ENCODE peak calls at places on chromosomes 3 and 15, in nine cellular contexts. G is HCT116, F is cardiac muscle cell, I is H9, T is thyroid gland, Q is tibial artery, Z is aorta, C is kidney, H is neural progenitor cell. L is an unnamed sample. For H3K4me1, the result is how much of the 10 kb centered on the place peaks cover.

GRCh38 chr15:88749699-88750098 is 53.5 kb upstream of the ACAN start:
- DNase-seq in G (no peak), F (no peak), I (no peak), T (no peak), Q (no peak), Z (no peak), C (no peak), H (no peak), L (no peak)

GRCh38 chr3:125332504-125332903 is 42.6 kb downstream of the ZNF148 start:
- DNase-seq in G (no peak), F (no peak), I (no peak), T (no peak), Q (no peak), Z (no peak), C (no peak), H (no peak), L (no peak)

GRCh38 chr3:132675408-132675807 is 15.3 kb downstream of the UBA5 start:
- DNase-seq in G (no peak), F (no peak), I (no peak), T (no peak), Q (no peak), Z (no peak), C (no peak), H (no peak), L (no peak)

GRCh38 chr15:62066663-62067447 is at the start of gene C2CD4A:
- DNase-seq in G (peak), F (peak), I (peak), T (peak), Q (peak), Z (peak), C (peak), H (peak), L (peak)

GRCh38 chr3:192884831-192885356 is 32.8 kb downstream of the MB21D2 start:
- DNase-seq in G (no peak), F (peak), I (no peak), T (no peak), Q (no peak), Z (no peak), C (no peak), H (no peak), L (no peak)

GRCh38 chr3:36796896-36797295 is 32.5 kb upstream of the DCLK3 start:
- DNase-seq in G (no peak), F (peak), I (no peak), T (no peak), Q (no peak), Z (no peak), C (no peak), H (no peak), L (no peak)

GRCh38 chr15:37794947-37795346 is 139.5 kb upstream of the TMCO5A start:
- DNase-seq in G (no peak), F (no peak), I (no peak), T (no peak), Q (no peak), Z (no peak), C (no peak), H (no peak), L (no peak)

GRCh38 chr3:120177907-120178306 is 83.7 kb upstream of the GSK3B start:
- DNase-seq in G (no peak), F (peak), I (peak), T (no peak), Q (no peak), Z (no peak), C (no peak), H (no peak), L (peak)

GRCh38 chr3:126557415-126557745 is 1.4 kb downstream of the C3orf22 start:
- DNase-seq in G (no peak), F (no peak), I (peak), T (no peak), Q (peak), Z (peak), C (peak), H (no peak), L (no peak)

GRCh38 chr3:58012302-58012701 is 4.1 kb downstream of the FLNB start:
- DNase-seq in G (no peak), F (no peak), I (no peak), T (no peak), Q (no peak), Z (no peak), C (no peak), H (no peak), L (no peak)

DNA sequence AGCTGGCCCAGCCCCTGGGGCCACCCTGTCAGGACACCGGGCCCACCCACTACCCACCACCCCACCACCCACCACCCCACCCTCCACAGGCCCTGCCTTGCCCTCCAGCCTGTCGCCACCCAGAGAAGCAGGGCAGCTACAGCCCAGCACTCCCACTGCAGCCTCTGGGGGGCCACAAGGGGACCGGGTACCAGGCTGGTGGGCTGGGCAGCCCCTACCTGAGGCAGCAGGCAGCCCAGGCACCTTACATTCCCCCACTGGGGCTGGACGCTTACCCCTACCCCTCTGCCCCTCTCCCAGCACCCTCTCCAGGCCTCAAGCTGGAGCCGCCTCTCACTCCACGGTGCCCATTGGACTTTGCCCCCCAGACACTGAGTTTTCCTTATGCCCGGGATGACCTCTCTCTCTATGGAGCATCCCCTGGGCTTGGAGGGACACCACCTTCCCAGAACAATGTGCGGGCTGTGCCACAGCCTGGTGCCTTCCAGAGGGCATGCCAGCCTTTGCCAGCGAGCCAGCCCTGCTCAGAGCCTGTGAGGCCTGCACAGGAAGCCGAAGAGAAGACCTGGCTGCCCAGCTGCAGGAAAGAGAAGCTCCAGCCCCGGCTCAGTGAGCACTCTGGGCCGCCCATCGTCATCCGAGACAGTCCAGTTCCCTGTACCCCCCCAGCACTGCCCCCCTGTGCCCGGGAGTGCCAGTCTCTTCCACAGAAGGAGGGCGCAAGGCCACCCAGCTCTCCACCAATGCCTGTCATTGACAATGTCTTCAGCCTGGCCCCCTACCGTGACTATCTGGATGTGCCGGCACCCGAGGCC is 5.3 kb downstream of the C15orf39 start:
- DNase-seq in G (no peak), F (no peak), I (no peak), T (no peak), Q (no peak), Z (no peak), C (no peak), H (no peak), L (no peak)
- H3K4me1 ChIP-seq in G (under half), F (under half), I (under half), T (under half), Q (under half), Z (under half), C (under half), H (under half), L (under half)

GRCh38 chr15:69088300-69088965 is 72.0 kb upstream of the GLCE start:
- DNase-seq in G (no peak), F (no peak), I (peak), T (no peak), Q (no peak), Z (no peak), C (no peak), H (no peak), L (no peak)

GRCh38 chr15:69086427-69087205 is 72.1 kb downstream of the NOX5 start:
- DNase-seq in G (no peak), F (no peak), I (peak), T (no peak), Q (no peak), Z (no peak), C (no peak), H (peak), L (peak)

GRCh38 chr15:69087581-69087980 is 72.9 kb upstream of the GLCE start:
- DNase-seq in G (no peak), F (no peak), I (no peak), T (no peak), Q (no peak), Z (no peak), C (no peak), H (no peak), L (no peak)

GRCh38 chr15:69084404-69085030 is 70.0 kb downstream of the NOX5 start:
- DNase-seq in G (no peak), F (no peak), I (no peak), T (no peak), Q (no peak), Z (no peak), C (no peak), H (no peak), L (no peak)

GRCh38 chr15:69085325-69086081 is 71.0 kb downstream of the NOX5 start:
- DNase-seq in G (no peak), F (no peak), I (no peak), T (no peak), Q (no peak), Z (no peak), C (no peak), H (no peak), L (no peak)
- H3K4me1 ChIP-seq in G (under half), F (under half), I (under half), T (under half), Q (under half), Z (under half), C (under half), H (half or more), L (under half)

DNA sequence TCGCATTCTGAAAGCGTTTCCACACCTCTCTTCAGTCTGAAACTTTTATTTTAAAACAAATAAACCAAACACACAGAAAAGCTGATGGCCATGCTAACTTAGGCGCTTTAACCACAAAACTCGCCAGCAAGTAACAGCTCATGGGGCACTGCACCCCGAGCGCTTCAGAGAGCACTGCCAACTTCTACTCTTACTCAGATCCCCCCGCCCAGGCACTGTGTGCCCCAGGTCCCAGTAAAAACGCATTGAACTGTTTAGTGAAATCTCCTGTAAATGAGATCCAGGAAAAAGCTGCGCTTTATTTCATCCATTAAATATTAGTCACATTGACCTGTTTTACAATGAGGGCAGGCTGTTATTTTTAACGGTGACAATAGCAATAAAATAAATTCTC is 99.7 kb downstream of the LRIG1 start:
- DNase-seq in G (no peak), F (no peak), I (no peak), T (no peak), Q (no peak), Z (no peak), C (no peak), H (no peak), L (no peak)
- H3K4me1 ChIP-seq in G (under half), F (under half), I (under half), T (under half), Q (under half), Z (under half), C (under half), H (under half), L (under half)

DNA sequence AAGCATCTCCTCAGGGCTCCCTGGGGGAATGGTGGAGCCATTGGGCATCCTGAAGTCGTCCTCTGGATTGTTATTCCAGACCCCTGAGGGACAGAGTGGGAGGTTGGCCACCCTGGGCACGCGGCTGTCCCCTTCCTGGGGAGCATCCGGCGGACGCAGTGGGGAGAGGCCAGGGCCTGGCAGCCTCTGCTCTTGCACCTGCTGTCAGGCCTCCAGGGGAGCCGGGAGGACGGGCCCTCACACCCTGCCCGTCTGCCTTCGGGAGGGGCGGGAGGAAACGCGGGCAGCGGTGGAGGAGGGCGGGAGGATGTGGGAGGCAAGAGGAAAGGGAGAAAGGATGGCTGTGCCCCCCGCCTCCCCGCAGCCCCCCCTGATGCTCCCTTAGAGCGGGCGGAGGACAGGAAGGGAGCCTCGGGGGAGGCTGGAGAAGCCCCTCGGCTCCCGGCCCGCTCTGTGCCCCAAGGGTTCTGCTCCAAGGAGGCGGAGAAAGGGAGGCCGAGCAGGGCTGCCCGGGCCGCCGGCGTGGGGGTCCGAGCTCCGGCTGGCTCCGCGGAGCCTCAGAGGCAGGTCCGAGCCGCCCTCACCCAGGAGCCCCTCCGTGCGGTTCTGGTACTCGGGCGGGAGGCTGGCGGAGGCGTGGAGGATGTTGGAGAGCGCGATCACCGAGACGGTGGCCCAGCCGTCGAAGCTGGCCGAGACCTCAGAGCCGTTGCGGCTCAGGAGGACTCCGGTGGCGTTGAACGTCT is 40.9 kb downstream of the MUC20 start:
- DNase-seq in G (no peak), F (no peak), I (no peak), T (no peak), Q (peak), Z (no peak), C (peak), H (no peak), L (no peak)
- H3K4me1 ChIP-seq in G (under half), F (under half), I (under half), T (under half), Q (under half), Z (under half), C (under half), H (under half), L (under half)

GRCh38 chr3:23985752-23986544 is 40.9 kb downstream of the NR1D2 start:
- DNase-seq in G (no peak), F (no peak), I (no peak), T (no peak), Q (no peak), Z (no peak), C (no peak), H (no peak), L (no peak)

GRCh38 chr3:23979569-23979968 is 34.5 kb downstream of the NR1D2 start:
- DNase-seq in G (no peak), F (no peak), I (no peak), T (no peak), Q (no peak), Z (no peak), C (no peak), H (no peak), L (no peak)

GRCh38 chr3:23984934-23985333 is 39.8 kb downstream of the NR1D2 start:
- DNase-seq in G (no peak), F (no peak), I (no peak), T (no peak), Q (no peak), Z (no peak), C (no peak), H (no peak), L (no peak)

GRCh38 chr3:23981955-23982354 is 36.9 kb downstream of the NR1D2 start:
- DNase-seq in G (no peak), F (no peak), I (peak), T (no peak), Q (no peak), Z (no peak), C (no peak), H (no peak), L (no peak)

GRCh38 chr3:23981136-23981535 is 36.0 kb downstream of the NR1D2 start:
- DNase-seq in G (no peak), F (no peak), I (no peak), T (no peak), Q (peak), Z (peak), C (no peak), H (no peak), L (no peak)
- H3K4me1 ChIP-seq in G (under half), F (under half), I (under half), T (under half), Q (under half), Z (under half), C (under half), H (under half), L (under half)

DNA sequence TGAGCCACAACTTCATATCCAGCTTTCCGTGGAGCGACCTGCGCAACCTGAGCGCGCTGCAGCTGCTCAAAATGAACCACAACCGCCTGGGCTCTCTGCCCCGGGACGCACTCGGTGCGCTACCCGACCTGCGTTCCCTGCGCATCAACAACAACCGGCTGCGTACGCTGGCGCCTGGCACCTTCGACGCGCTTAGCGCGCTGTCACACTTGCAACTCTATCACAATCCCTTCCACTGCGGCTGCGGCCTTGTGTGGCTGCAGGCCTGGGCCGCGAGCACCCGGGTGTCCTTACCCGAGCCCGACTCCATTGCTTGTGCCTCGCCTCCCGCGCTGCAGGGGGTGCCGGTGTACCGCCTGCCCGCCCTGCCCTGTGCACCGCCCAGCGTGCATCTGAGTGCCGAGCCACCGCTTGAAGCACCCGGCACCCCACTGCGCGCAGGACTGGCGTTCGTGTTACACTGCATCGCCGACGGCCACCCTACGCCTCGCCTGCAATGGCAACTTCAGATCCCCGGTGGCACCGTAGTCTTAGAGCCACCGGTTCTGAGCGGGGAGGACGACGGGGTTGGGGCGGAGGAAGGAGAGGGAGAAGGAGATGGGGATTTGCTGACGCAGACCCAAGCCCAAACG is 2.8 kb downstream of the ISLR2 start:
- DNase-seq in G (no peak), F (no peak), I (peak), T (no peak), Q (no peak), Z (no peak), C (peak), H (peak), L (no peak)
- H3K4me1 ChIP-seq in G (under half), F (under half), I (under half), T (under half), Q (under half), Z (under half), C (under half), H (half or more), L (under half)

GRCh38 chr15:74194572-74195559 is 7.7 kb downstream of the STRA6 start:
- DNase-seq in G (no peak), F (no peak), I (no peak), T (no peak), Q (no peak), Z (no peak), C (peak), H (no peak), L (no peak)

GRCh38 chr15:74191798-74192197 is 10.8 kb downstream of the STRA6 start:
- DNase-seq in G (no peak), F (no peak), I (no peak), T (peak), Q (no peak), Z (no peak), C (no peak), H (peak), L (no peak)

GRCh38 chr15:74193305-74193718 is 9.3 kb downstream of the STRA6 start:
- DNase-seq in G (peak), F (peak), I (no peak), T (no peak), Q (no peak), Z (no peak), C (no peak), H (no peak), L (no peak)

GRCh38 chr15:74192751-74193150 is 9.8 kb downstream of the STRA6 start:
- DNase-seq in G (no peak), F (no peak), I (no peak), T (no peak), Q (no peak), Z (no peak), C (no peak), H (no peak), L (no peak)

GRCh38 chr15:74193905-74194304 is 8.7 kb downstream of the STRA6 start:
- DNase-seq in G (no peak), F (no peak), I (no peak), T (no peak), Q (no peak), Z (no peak), C (no peak), H (no peak), L (no peak)
- H3K4me1 ChIP-seq in G (under half), F (under half), I (under half), T (under half), Q (under half), Z (under half), C (under half), H (under half), L (under half)